ENCODE peak calls at places on chromosomes 13 and 19, in nine cellular contexts. V, Y, Z, I, C, N, X, P and J are unnamed samples.

GRCh38 chr19:7331446-7331845 is 17.3 kb upstream of the ARHGEF18 start:
- DNase-seq in V (no peak), Y (no peak), Z (no peak), I (no peak), C (no peak), N (no peak), X (no peak), P (no peak), J (no peak)

GRCh38 chr19:56660381-56661105 is 11.0 kb downstream of the ZNF835 start:
- DNase-seq in V (no peak), Y (no peak), Z (peak), I (peak), C (no peak), N (no peak), X (peak), P (no peak), J (no peak)

GRCh38 chr19:18290250-18291018 is 9.0 kb upstream of the JUND start:
- DNase-seq in V (no peak), Y (no peak), Z (no peak), I (no peak), C (no peak), N (no peak), X (no peak), P (peak), J (no peak)

GRCh38 chr19:4063369-4064072 is 3.2 kb downstream of the ZBTB7A start:
- DNase-seq in V (no peak), Y (no peak), Z (no peak), I (no peak), C (no peak), N (no peak), X (no peak), P (no peak), J (no peak)

GRCh38 chr19:18865973-18866799 is 29.8 kb downstream of the CERS1 start:
- DNase-seq in V (no peak), Y (peak), Z (peak), I (peak), C (peak), N (no peak), X (peak), P (peak), J (no peak)

GRCh38 chr19:46710687-46711086 is 6.2 kb downstream of the PRKD2 start:
- DNase-seq in V (no peak), Y (no peak), Z (no peak), I (no peak), C (no peak), N (no peak), X (no peak), P (no peak), J (no peak)

GRCh38 chr13:82933986-82934385 is 948.3 kb downstream of the SLITRK1 start:
- DNase-seq in V (no peak), Y (no peak), Z (no peak), I (no peak), C (no peak), N (no peak), X (no peak), P (no peak), J (no peak)

GRCh38 chr13:36146513-36147276 is 15.5 kb upstream of the DCLK1 start:
- DNase-seq in V (no peak), Y (no peak), Z (no peak), I (no peak), C (no peak), N (no peak), X (no peak), P (no peak), J (no peak)

GRCh38 chr19:42092350-42092749 is 16.4 kb downstream of the ZNF574 start:
- DNase-seq in V (peak), Y (no peak), Z (no peak), I (peak), C (peak), N (no peak), X (peak), P (peak), J (no peak)

GRCh38 chr13:84649853-84650252 is 767.6 kb upstream of the SLITRK1 start:
- DNase-seq in V (no peak), Y (no peak), Z (no peak), I (no peak), C (no peak), N (no peak), X (no peak), P (no peak), J (no peak)

GRCh38 chr19:47257411-47258169 is 1.3 kb downstream of the CCDC9 start:
- DNase-seq in V (no peak), Y (no peak), Z (no peak), I (no peak), C (no peak), N (no peak), X (peak), P (no peak), J (no peak)

GRCh38 chr13:75505966-75506365 is 24.0 kb upstream of the TBC1D4 start:
- DNase-seq in V (no peak), Y (no peak), Z (no peak), I (no peak), C (no peak), N (no peak), X (no peak), P (no peak), J (no peak)

GRCh38 chr19:5358173-5358800 is 17.7 kb upstream of the PTPRS start:
- DNase-seq in V (no peak), Y (no peak), Z (no peak), I (peak), C (no peak), N (no peak), X (no peak), P (no peak), J (no peak)

GRCh38 chr19:38045554-38046253 is 138.7 kb downstream of the SIPA1L3 start:
- DNase-seq in V (no peak), Y (no peak), Z (no peak), I (no peak), C (no peak), N (no peak), X (no peak), P (no peak), J (no peak)

GRCh38 chr19:55179570-55180484 is at the start of gene SYT5:
- DNase-seq in V (peak), Y (peak), Z (peak), I (peak), C (peak), N (no peak), X (no peak), P (peak), J (no peak)

GRCh38 chr19:3129112-3129511 is 6.7 kb upstream of the GNA15 start:
- DNase-seq in V (no peak), Y (no peak), Z (no peak), I (peak), C (no peak), N (peak), X (no peak), P (peak), J (no peak)

GRCh38 chr13:90197722-90198121 is 1149.8 kb upstream of the MIR17HG start:
- DNase-seq in V (no peak), Y (no peak), Z (no peak), I (no peak), C (no peak), N (no peak), X (no peak), P (no peak), J (no peak)

GRCh38 chr19:45496349-45496953 is 396 bp downstream of the RTN2 start:
- DNase-seq in V (no peak), Y (peak), Z (no peak), I (peak), C (no peak), N (no peak), X (no peak), P (no peak), J (no peak)

GRCh38 chr13:93476175-93476574 is 249.6 kb downstream of the GPC6 start:
- DNase-seq in V (no peak), Y (no peak), Z (no peak), I (no peak), C (no peak), N (peak), X (no peak), P (no peak), J (no peak)

GRCh38 chr13:49164712-49165111 is 55.4 kb upstream of the MLNR start:
- DNase-seq in V (no peak), Y (no peak), Z (no peak), I (no peak), C (no peak), N (no peak), X (no peak), P (no peak), J (no peak)

GRCh38 chr13:81048026-81048461 is 707.1 kb upstream of the SPRY2 start:
- DNase-seq in V (no peak), Y (no peak), Z (no peak), I (no peak), C (no peak), N (no peak), X (no peak), P (no peak), J (no peak)

GRCh38 chr13:44274838-44275237 is 98.8 kb upstream of the SERP2 start:
- DNase-seq in V (no peak), Y (no peak), Z (no peak), I (no peak), C (no peak), N (no peak), X (no peak), P (peak), J (peak)

GRCh38 chr13:23506821-23507210 is 63.4 kb upstream of the TNFRSF19 start:
- DNase-seq in V (no peak), Y (no peak), Z (no peak), I (no peak), C (no peak), N (no peak), X (no peak), P (no peak), J (no peak)

GRCh38 chr19:10747271-10747670 is 29.4 kb downstream of the DNM2 start:
- DNase-seq in V (no peak), Y (no peak), Z (no peak), I (no peak), C (peak), N (no peak), X (no peak), P (no peak), J (no peak)

GRCh38 chr19:409515-410242 is 732 bp upstream of the C2CD4C start:
- DNase-seq in V (no peak), Y (peak), Z (no peak), I (no peak), C (peak), N (no peak), X (peak), P (no peak), J (no peak)

GRCh38 chr19:16441661-16442071 is 30.1 kb downstream of the EPS15L1 start:
- DNase-seq in V (no peak), Y (peak), Z (no peak), I (peak), C (peak), N (no peak), X (peak), P (no peak), J (no peak)

GRCh38 chr19:42480335-42481095 is 37.8 kb upstream of the CXCL17 start:
- DNase-seq in V (no peak), Y (no peak), Z (no peak), I (peak), C (no peak), N (no peak), X (peak), P (peak), J (no peak)